ENCODE peak calls at places on chromosomes 5 and 9, in nine cellular contexts. One of them, this sample, is unnamed.

GRCh38 chr5:142506046-142506445 is 179.8 kb downstream of the FGF1 start:
- DNase-seq in NCI-H1092 treated with DMSO at 0.1 percent for 48 hours: no peak
- DNase-seq in left cardiac atrium: no peak
- DNase-seq in T47D: no peak
- DNase-seq in stimulated activated CD4-positive, alpha-beta T cell treated with anti-CD3 and anti-CD28 coated beads, Interleukin-15, amount 100 ng/mL, for 1 hour: no peak
- DNase-seq in lower leg skin: no peak
- DNase-seq in amniotic stem cell: no peak
- DNase-seq in NCI-H1694: no peak
- DNase-seq in HTR-8/SVneo: no peak
- DNase-seq in this sample: no peak

GRCh38 chr9:100505564-100506159 is 32.7 kb downstream of the TMEFF1 start:
- DNase-seq in lower leg skin: peak
- DNase-seq in T47D: peak
- DNase-seq in NCI-H1092 treated with DMSO at 0.1 percent for 48 hours: no peak
- DNase-seq in HTR-8/SVneo: peak
- DNase-seq in NCI-H1694: peak
- DNase-seq in left cardiac atrium: peak
- DNase-seq in amniotic stem cell: no peak
- DNase-seq in stimulated activated CD4-positive, alpha-beta T cell treated with anti-CD3 and anti-CD28 coated beads, Interleukin-15, amount 100 ng/mL, for 1 hour: peak
- DNase-seq in this sample: peak

GRCh38 chr9:112570731-112571167 is 84.1 kb downstream of the KIAA1958 start:
- DNase-seq in T47D: no peak
- DNase-seq in HTR-8/SVneo: no peak
- DNase-seq in NCI-H1694: no peak
- DNase-seq in stimulated activated CD4-positive, alpha-beta T cell treated with anti-CD3 and anti-CD28 coated beads, Interleukin-15, amount 100 ng/mL, for 1 hour: no peak
- DNase-seq in amniotic stem cell: no peak
- DNase-seq in NCI-H1092 treated with DMSO at 0.1 percent for 48 hours: no peak
- DNase-seq in left cardiac atrium: no peak
- DNase-seq in lower leg skin: no peak
- DNase-seq in this sample: no peak

GRCh38 chr5:72994578-72994977 is 38.7 kb downstream of the FCHO2 start:
- DNase-seq in amniotic stem cell: no peak
- DNase-seq in stimulated activated CD4-positive, alpha-beta T cell treated with anti-CD3 and anti-CD28 coated beads, Interleukin-15, amount 100 ng/mL, for 1 hour: no peak
- DNase-seq in NCI-H1092 treated with DMSO at 0.1 percent for 48 hours: no peak
- DNase-seq in NCI-H1694: no peak
- DNase-seq in left cardiac atrium: no peak
- DNase-seq in lower leg skin: no peak
- DNase-seq in T47D: no peak
- DNase-seq in HTR-8/SVneo: no peak
- DNase-seq in this sample: no peak

GRCh38 chr5:149635394-149635793 is 54.1 kb downstream of the ARHGEF37 start:
- DNase-seq in NCI-H1092 treated with DMSO at 0.1 percent for 48 hours: no peak
- DNase-seq in HTR-8/SVneo: no peak
- DNase-seq in lower leg skin: no peak
- DNase-seq in stimulated activated CD4-positive, alpha-beta T cell treated with anti-CD3 and anti-CD28 coated beads, Interleukin-15, amount 100 ng/mL, for 1 hour: no peak
- DNase-seq in T47D: no peak
- DNase-seq in NCI-H1694: no peak
- DNase-seq in left cardiac atrium: no peak
- DNase-seq in amniotic stem cell: no peak
- DNase-seq in this sample: no peak

GRCh38 chr9:23162789-23163188 is 663.3 kb downstream of the ELAVL2 start:
- DNase-seq in lower leg skin: no peak
- DNase-seq in stimulated activated CD4-positive, alpha-beta T cell treated with anti-CD3 and anti-CD28 coated beads, Interleukin-15, amount 100 ng/mL, for 1 hour: no peak
- DNase-seq in NCI-H1092 treated with DMSO at 0.1 percent for 48 hours: no peak
- DNase-seq in NCI-H1694: no peak
- DNase-seq in left cardiac atrium: no peak
- DNase-seq in amniotic stem cell: no peak
- DNase-seq in T47D: no peak
- DNase-seq in HTR-8/SVneo: no peak
- DNase-seq in this sample: no peak

GRCh38 chr9:86488345-86488744 is 134.1 kb upstream of the TUT7 start:
- DNase-seq in NCI-H1694: no peak
- DNase-seq in lower leg skin: no peak
- DNase-seq in HTR-8/SVneo: no peak
- DNase-seq in left cardiac atrium: no peak
- DNase-seq in T47D: no peak
- DNase-seq in NCI-H1092 treated with DMSO at 0.1 percent for 48 hours: no peak
- DNase-seq in amniotic stem cell: no peak
- DNase-seq in stimulated activated CD4-positive, alpha-beta T cell treated with anti-CD3 and anti-CD28 coated beads, Interleukin-15, amount 100 ng/mL, for 1 hour: no peak
- DNase-seq in this sample: no peak

GRCh38 chr9:12973702-12974101 is 198.9 kb downstream of the LURAP1L start:
- DNase-seq in lower leg skin: no peak
- DNase-seq in stimulated activated CD4-positive, alpha-beta T cell treated with anti-CD3 and anti-CD28 coated beads, Interleukin-15, amount 100 ng/mL, for 1 hour: no peak
- DNase-seq in T47D: no peak
- DNase-seq in amniotic stem cell: no peak
- DNase-seq in NCI-H1092 treated with DMSO at 0.1 percent for 48 hours: no peak
- DNase-seq in NCI-H1694: no peak
- DNase-seq in HTR-8/SVneo: no peak
- DNase-seq in left cardiac atrium: no peak
- DNase-seq in this sample: no peak

This sample was measured in SW 1271.